ENCODE peak calls at places on chromosomes 3 and 15, in eight cellular contexts. G, L, V, K, E, J, X and N are unnamed samples.

GRCh38 chr3:10011644-10012043 is 14.6 kb upstream of the FANCD2 start:
- DNase-seq in G (no peak), L (peak; percentile 87), V (no peak), K (no peak), E (no peak), J (no peak), X (no peak), N (no peak)

GRCh38 chr3:82791241-82791640 is 1029.8 kb upstream of the GBE1 start:
- DNase-seq in G (no peak), L (no peak), V (no peak), K (no peak), E (no peak), J (no peak), X (no peak), N (no peak)

GRCh38 chr15:95162967-95163531 is 931.7 kb downstream of the MCTP2 start:
- DNase-seq in G (no peak), L (peak; percentile 75), V (peak; percentile 95), K (peak; percentile 38), E (no peak), J (no peak), X (no peak), N (no peak)

GRCh38 chr3:52733256-52733891 is 27.5 kb downstream of the SPCS1 start:
- DNase-seq in G (no peak), L (no peak), V (no peak), K (no peak), E (no peak), J (no peak), X (no peak), N (no peak)

GRCh38 chr3:138945646-138946553 is 1.0 kb downstream of the FOXL2 start:
- DNase-seq in G (no peak), L (peak; percentile 42), V (peak; percentile 45), K (no peak), E (no peak), J (no peak), X (no peak), N (no peak)

GRCh38 chr3:112582242-112582874 is 20.5 kb downstream of the SLC35A5 start:
- DNase-seq in G (no peak), L (peak; percentile 65), V (peak; percentile 58), K (no peak), E (no peak), J (peak; percentile 29), X (no peak), N (peak; percentile 21)

GRCh38 chr3:58164199-58164879 is 46.4 kb downstream of the DNASE1L3 start:
- DNase-seq in G (no peak), L (peak; percentile 88), V (peak; percentile 69), K (no peak), E (no peak), J (no peak), X (no peak), N (no peak)

GRCh38 chr15:48324949-48325348 is 6.3 kb upstream of the DUT start:
- DNase-seq in G (no peak), L (no peak), V (no peak), K (no peak), E (no peak), J (no peak), X (no peak), N (no peak)

GRCh38 chr3:143775401-143775970 is 72.8 kb downstream of the SLC9A9 start:
- DNase-seq in G (peak; percentile 14), L (peak; percentile 33), V (peak; percentile 47), K (no peak), E (no peak), J (no peak), X (no peak), N (no peak)

GRCh38 chr3:106204160-106204868 is 335.5 kb upstream of the CBLB start:
- DNase-seq in G (no peak), L (no peak), V (no peak), K (no peak), E (no peak), J (no peak), X (no peak), N (no peak)

GRCh38 chr3:39808467-39809180 is 785 bp upstream of the MYRIP start:
- DNase-seq in G (no peak), L (no peak), V (no peak), K (no peak), E (no peak), J (peak; percentile 9), X (no peak), N (no peak)

GRCh38 chr3:175238848-175239247 is 379.7 kb downstream of the NAALADL2 start:
- DNase-seq in G (no peak), L (no peak), V (no peak), K (no peak), E (no peak), J (no peak), X (no peak), N (no peak)

GRCh38 chr3:150238043-150238802 is 169.9 kb upstream of the TSC22D2 start:
- DNase-seq in G (no peak), L (no peak), V (peak; percentile 48), K (no peak), E (no peak), J (no peak), X (no peak), N (no peak)

GRCh38 chr3:57068437-57069089 is 8.1 kb downstream of the SPATA12 start:
- DNase-seq in G (no peak), L (peak; percentile 92), V (peak; percentile 90), K (peak; percentile 60), E (no peak), J (no peak), X (no peak), N (no peak)

GRCh38 chr3:13113346-13114335 is 40.4 kb upstream of the IQSEC1 start:
- DNase-seq in G (no peak), L (no peak), V (no peak), K (no peak), E (no peak), J (no peak), X (no peak), N (no peak)

GRCh38 chr15:81293728-81294500 is 30.0 kb downstream of the STARD5 start:
- DNase-seq in G (no peak), L (no peak), V (no peak), K (no peak), E (peak; percentile 50), J (no peak), X (peak; percentile 68), N (peak; percentile 76)

GRCh38 chr3:162302983-162303624 is 806.5 kb downstream of the OTOL1 start:
- DNase-seq in G (no peak), L (peak; percentile 12), V (no peak), K (no peak), E (no peak), J (no peak), X (no peak), N (no peak)

GRCh38 chr15:40925863-40926658 is 3.1 kb upstream of the DLL4 start:
- DNase-seq in G (no peak), L (peak; percentile 63), V (no peak), K (no peak), E (no peak), J (peak; percentile 43), X (no peak), N (no peak)

GRCh38 chr3:66299893-66300292 is 79.1 kb downstream of the SLC25A26 start:
- DNase-seq in G (no peak), L (no peak), V (no peak), K (no peak), E (no peak), J (no peak), X (no peak), N (no peak)

GRCh38 chr3:103052236-103052830 is 617.5 kb downstream of the ZPLD1 start:
- DNase-seq in G (no peak), L (no peak), V (peak; percentile 2), K (no peak), E (no peak), J (no peak), X (no peak), N (no peak)

GRCh38 chr3:129644836-129645235 is 38.4 kb upstream of the PLXND1 start:
- DNase-seq in G (no peak), L (no peak), V (peak; percentile 15), K (no peak), E (no peak), J (no peak), X (no peak), N (no peak)

GRCh38 chr3:87793322-87793877 is 265.4 kb downstream of the CGGBP1 start:
- DNase-seq in G (no peak), L (no peak), V (no peak), K (no peak), E (no peak), J (no peak), X (no peak), N (no peak)

GRCh38 chr3:181609156-181609767 is 102.5 kb upstream of the SOX2 start:
- DNase-seq in G (no peak), L (no peak), V (no peak), K (no peak), E (no peak), J (no peak), X (no peak), N (no peak)